ENCODE peak calls at places on chromosomes 7 and 10, in eight cellular contexts. P is T1000; Z is stimulated activated CD4-positive, alpha-beta T cell treated with anti-CD3 and anti-CD28 coated beads, TNF-alpha, amount 100 ng/mL, for 48 hours; C is SK-N-SH; O is GM23248; W is activated CD8-positive, alpha-beta memory T cell treated with anti-CD3 and anti-CD28 coated beads for 24 hours; E is EL; N is T follicular helper cell. K is an unnamed sample.

GRCh38 chr10:132785433-132786278 is at the start of gene NKX6-2:
- DNase-seq in P (no peak), Z (no peak), O (peak), E (no peak), W (no peak), N (no peak), C (peak), K (no peak)

GRCh38 chr10:20406607-20407188 is 490.4 kb downstream of the NEBL start:
- DNase-seq in O (no peak), C (no peak), N (no peak), P (no peak), E (no peak), W (no peak), Z (no peak), K (no peak)

GRCh38 chr10:114933588-114933987 is 4.4 kb upstream of the TRUB1 start:
- DNase-seq in P (no peak), W (no peak), E (no peak), O (peak), Z (no peak), N (no peak), C (no peak), K (no peak)

GRCh38 chr7:130966246-130967009 is 232.4 kb upstream of the KLF14 start:
- DNase-seq in Z (no peak), N (no peak), E (peak), W (no peak), C (no peak), O (peak), P (no peak), K (no peak)

GRCh38 chr7:81170291-81170690 is 251.4 kb upstream of the SEMA3C start:
- DNase-seq in Z (no peak), C (no peak), N (no peak), W (no peak), E (peak), O (no peak), P (no peak), K (no peak)

GRCh38 chr7:80634505-80634904 is 3.9 kb upstream of the CD36 start:
- DNase-seq in C (no peak), E (peak), Z (no peak), P (no peak), O (peak), N (no peak), W (no peak), K (no peak)

GRCh38 chr7:158377800-158378623 is 209.6 kb downstream of the PTPRN2 start:
- DNase-seq in N (no peak), C (no peak), O (no peak), E (no peak), W (no peak), Z (no peak), P (no peak), K (no peak)

GRCh38 chr7:55476071-55476803 is 96.1 kb downstream of the VOPP1 start:
- DNase-seq in N (no peak), P (no peak), O (peak), C (no peak), Z (no peak), W (no peak), E (peak), K (no peak)

K was measured in T-helper 2 cell.